ENCODE peak calls at places on chromosomes 7 and 10, in seven cellular contexts. R is LoVo; E is pancreas; F is A549; A is fibroblast of lung; B is hepatic stellate cell; S is stimulated activated CD8-positive, alpha-beta memory T cell treated with anti-CD3 and anti-CD28 coated beads, Interleukin-15, amount 100 ng/mL, for 4 hours. J is an unnamed sample.
A peak's percentile ranks its signal among the peaks of the same experiment; 100 is the strongest.

GRCh38 chr7:2710256-2710655 is 22.3 kb downstream of the AMZ1 start:
- DNase-seq in A (no peak), S (peak; percentile 34), F (no peak), B (no peak), R (no peak), E (no peak), J (no peak)

GRCh38 chr10:132850896-132851295 is 64.9 kb upstream of the NKX6-2 start:
- DNase-seq in S (no peak), B (no peak), A (no peak), R (no peak), F (no peak), E (no peak), J (no peak)

GRCh38 chr7:1060315-1061080 is 16.2 kb downstream of the GPR146 start:
- DNase-seq in E (peak; percentile 66), F (no peak), S (no peak), R (no peak), B (no peak), A (no peak), J (no peak)

GRCh38 chr10:77251297-77252013 is 386.2 kb downstream of the KCNMA1 start:
- DNase-seq in E (no peak), A (peak; percentile 64), R (peak; percentile 8), B (peak; percentile 45), S (no peak), F (peak; percentile 64), J (no peak)

GRCh38 chr10:409403-410040 is 274.3 kb downstream of the ZMYND11 start:
- DNase-seq in R (no peak), F (no peak), B (no peak), A (no peak), E (no peak), S (no peak), J (no peak)

GRCh38 chr10:69387500-69387899 is 29.2 kb downstream of the TACR2 start:
- DNase-seq in A (no peak), R (no peak), F (no peak), E (no peak), S (no peak), B (no peak), J (no peak)

GRCh38 chr10:11886851-11887250 is 63.7 kb downstream of the PROSER2 start:
- DNase-seq in E (no peak), A (no peak), S (no peak), B (no peak), F (peak; percentile 33), R (peak; percentile 69), J (no peak)

GRCh38 chr7:6465862-6466261 is 18.1 kb upstream of the DAGLB start:
- DNase-seq in S (no peak), F (no peak), A (no peak), B (no peak), R (no peak), E (no peak), J (no peak)

GRCh38 chr10:106863549-106863948 is 301.0 kb downstream of the SORCS1 start:
- DNase-seq in A (no peak), R (no peak), B (no peak), F (no peak), S (no peak), E (no peak), J (no peak)

GRCh38 chr7:72313906-72314305 is 98.2 kb downstream of the CALN1 start:
- DNase-seq in E (no peak), R (no peak), B (no peak), F (no peak), A (no peak), S (no peak), J (no peak)

GRCh38 chr10:71696635-71697326 is 22.8 kb downstream of the C10orf105 start:
- DNase-seq in E (no peak), R (peak; percentile 45), S (peak; percentile 39), F (peak; percentile 28), B (peak; percentile 76), A (peak; percentile 14), J (peak; percentile 68)

GRCh38 chr10:124605001-124605370 is 139.2 kb downstream of the FAM53B start:
- DNase-seq in E (no peak), S (no peak), F (no peak), R (no peak), B (no peak), A (no peak), J (no peak)

GRCh38 chr10:27258838-27259532 is 18.4 kb upstream of the ACBD5 start:
- DNase-seq in B (no peak), S (no peak), R (no peak), E (peak; percentile 59), A (no peak), F (no peak), J (no peak)

GRCh38 chr10:114552050-114552449 is 106.0 kb downstream of the ABLIM1 start:
- DNase-seq in E (no peak), A (no peak), B (no peak), R (no peak), F (no peak), S (no peak), J (no peak)

GRCh38 chr7:140035400-140036223 is 27.1 kb downstream of the PARP12 start:
- DNase-seq in B (peak; percentile 66), S (no peak), R (no peak), F (peak; percentile 9), E (no peak), A (peak; percentile 42), J (no peak)

J was measured in ovary.